ENCODE peak calls at places on chromosomes 13 and 19, in five cellular contexts. U is CD8-positive, alpha-beta T cell; Q is astrocyte of the spinal cord; G is brain microvascular endothelial cell; B is heart left ventricle. L is an unnamed sample.

GRCh38 chr13:99237981-99238662 is 20.1 kb downstream of the GPR18 start:
- DNase-seq in U (no peak), Q (no peak), G (no peak), B (no peak), L (no peak)

GRCh38 chr13:60645552-60646138 is 248.6 kb downstream of the TDRD3 start:
- DNase-seq in U (no peak), Q (no peak), G (no peak), B (no peak), L (no peak)

GRCh38 chr19:55738302-55738701 is at the start of gene NLRP9:
- DNase-seq in U (no peak), Q (no peak), G (no peak), B (no peak), L (no peak)

GRCh38 chr13:113759525-113760137 is 605 bp downstream of the TMEM255B start:
- DNase-seq in U (no peak), Q (peak), G (no peak), B (peak), L (peak)

GRCh38 chr19:56566904-56567273 is 379 bp upstream of the ZNF470 start:
- DNase-seq in U (peak), Q (no peak), G (peak), B (peak), L (peak)

GRCh38 chr13:41040584-41041334 is 20.6 kb upstream of the WBP4 start:
- DNase-seq in U (no peak), Q (no peak), G (no peak), B (no peak), L (no peak)

GRCh38 chr13:90717451-90717936 is 630.0 kb upstream of the MIR17HG start:
- DNase-seq in U (no peak), Q (peak), G (peak), B (no peak), L (no peak)

GRCh38 chr19:55014714-55015113 is 23.4 kb downstream of the GP6 start:
- DNase-seq in U (no peak), Q (no peak), G (no peak), B (peak), L (no peak)

GRCh38 chr13:110869231-110869804 is 45.6 kb downstream of the ANKRD10 start:
- DNase-seq in U (no peak), Q (no peak), G (no peak), B (peak), L (no peak)

GRCh38 chr19:13441810-13442512 is 64.3 kb downstream of the CACNA1A start:
- DNase-seq in U (peak), Q (peak), G (peak), B (peak), L (no peak)

GRCh38 chr19:37007587-37008220 is 70.5 kb upstream of the ZNF420 start:
- DNase-seq in U (peak), Q (peak), G (peak), B (peak), L (no peak)

GRCh38 chr13:99150575-99151370 is 49.9 kb upstream of the UBAC2 start:
- DNase-seq in U (no peak), Q (peak), G (peak), B (no peak), L (no peak)

GRCh38 chr13:71751074-71751473 is 115.9 kb downstream of the DACH1 start:
- DNase-seq in U (no peak), Q (no peak), G (no peak), B (no peak), L (no peak)

GRCh38 chr13:30743319-30744055 is 8.1 kb downstream of the ALOX5AP start:
- DNase-seq in U (no peak), Q (peak), G (peak), B (no peak), L (no peak)

GRCh38 chr13:37473035-37473434 is 125.5 kb downstream of the POSTN start:
- DNase-seq in U (no peak), Q (no peak), G (no peak), B (no peak), L (no peak)

GRCh38 chr13:97243915-97244820 is 22.0 kb downstream of the MBNL2 start:
- DNase-seq in U (no peak), Q (no peak), G (no peak), B (no peak), L (no peak)

GRCh38 chr13:97339019-97339988 is 94.7 kb upstream of the RAP2A start:
- DNase-seq in U (no peak), Q (peak), G (peak), B (peak), L (no peak)

GRCh38 chr13:38348890-38349289 is 761 bp upstream of the UFM1 start:
- DNase-seq in U (no peak), Q (peak), G (peak), B (no peak), L (no peak)

GRCh38 chr19:51514866-51515481 is 13.4 kb upstream of the SIGLEC12 start:
- DNase-seq in U (no peak), Q (peak), G (peak), B (no peak), L (no peak)

GRCh38 chr19:57338798-57339378 is 12.2 kb upstream of the ZNF304 start:
- DNase-seq in U (no peak), Q (no peak), G (peak), B (peak), L (no peak)

GRCh38 chr13:24267283-24267682 is 42.1 kb upstream of the C1QTNF9 start:
- DNase-seq in U (no peak), Q (peak), G (no peak), B (no peak), L (no peak)

GRCh38 chr19:2607712-2608601 is 94.5 kb downstream of the GNG7 start:
- DNase-seq in U (peak), Q (no peak), G (no peak), B (no peak), L (no peak)

GRCh38 chr13:79194272-79194671 is 211.8 kb downstream of the RBM26 start:
- DNase-seq in U (peak), Q (no peak), G (no peak), B (no peak), L (no peak)

GRCh38 chr19:22595918-22596341 is 38.2 kb upstream of the ZNF492 start:
- DNase-seq in U (no peak), Q (no peak), G (no peak), B (peak), L (no peak)

GRCh38 chr13:109274188-109274821 is 512.1 kb downstream of the IRS2 start:
- DNase-seq in U (no peak), Q (peak), G (peak), B (no peak), L (no peak)

GRCh38 chr19:15640904-15641597 is 354 bp downstream of the CYP4F3 start:
- DNase-seq in U (no peak), Q (no peak), G (no peak), B (no peak), L (no peak)

GRCh38 chr13:101116381-101116780 is 299.9 kb downstream of the NALCN start:
- DNase-seq in U (no peak), Q (no peak), G (no peak), B (no peak), L (no peak)

GRCh38 chr13:74977498-74977897 is 504.5 kb downstream of the TBC1D4 start:
- DNase-seq in U (no peak), Q (no peak), G (no peak), B (no peak), L (no peak)

GRCh38 chr19:57903298-57904174 is 12.9 kb downstream of the ZNF417 start:
- DNase-seq in U (no peak), Q (peak), G (no peak), B (no peak), L (no peak)

GRCh38 chr13:93776936-93777335 is 550.3 kb downstream of the GPC6 start:
- DNase-seq in U (no peak), Q (peak), G (peak), B (no peak), L (no peak)

GRCh38 chr19:49997709-49998108 is 27.5 kb downstream of the VRK3 start:
- DNase-seq in U (no peak), Q (no peak), G (peak), B (no peak), L (peak)

GRCh38 chr19:6674868-6675305 is 4.9 kb upstream of the TNFSF14 start:
- DNase-seq in U (peak), Q (peak), G (peak), B (peak), L (no peak)

GRCh38 chr19:31099470-31100190 is 249.6 kb downstream of the TSHZ3 start:
- DNase-seq in U (no peak), Q (no peak), G (no peak), B (no peak), L (no peak)

GRCh38 chr13:40170982-40171381 is 495.5 kb downstream of the FOXO1 start:
- DNase-seq in U (no peak), Q (no peak), G (no peak), B (no peak), L (no peak)

GRCh38 chr19:6528544-6529121 is 2.2 kb upstream of the TNFSF9 start:
- DNase-seq in U (no peak), Q (no peak), G (no peak), B (peak), L (no peak)

GRCh38 chr19:48963371-48964204 is 1.5 kb upstream of the FTL start:
- DNase-seq in U (peak), Q (peak), G (no peak), B (peak), L (peak)

GRCh38 chr19:2494084-2494446 is 18.1 kb downstream of the GADD45B start:
- DNase-seq in U (no peak), Q (peak), G (peak), B (no peak), L (no peak)

GRCh38 chr13:49789961-49790360 is 2.5 kb downstream of the KPNA3 start:
- DNase-seq in U (no peak), Q (no peak), G (no peak), B (no peak), L (no peak)
- H3K4me3 ChIP-seq in U (no peak), Q (no peak), G (no peak), B (no peak), L (no peak)

GRCh38 chr13:35475960-35476943 is at the start of gene MAB21L1:
- DNase-seq in U (no peak), Q (peak), G (peak), B (no peak), L (peak)

GRCh38 chr13:35481777-35482176 is 5.3 kb upstream of the MAB21L1 start:
- DNase-seq in U (no peak), Q (no peak), G (no peak), B (no peak), L (no peak)

GRCh38 chr13:35479691-35480090 is 3.2 kb upstream of the MAB21L1 start:
- DNase-seq in U (no peak), Q (no peak), G (no peak), B (no peak), L (no peak)

GRCh38 chr13:35478384-35479222 is 2.1 kb upstream of the MAB21L1 start:
- DNase-seq in U (no peak), Q (no peak), G (no peak), B (no peak), L (peak)

GRCh38 chr13:35479223-35479536 is 2.7 kb upstream of the MAB21L1 start:
- DNase-seq in U (no peak), Q (no peak), G (no peak), B (no peak), L (peak)
- H3K4me3 ChIP-seq in U (no peak), Q (no peak), G (no peak), B (no peak), L (peak)

DNA sequence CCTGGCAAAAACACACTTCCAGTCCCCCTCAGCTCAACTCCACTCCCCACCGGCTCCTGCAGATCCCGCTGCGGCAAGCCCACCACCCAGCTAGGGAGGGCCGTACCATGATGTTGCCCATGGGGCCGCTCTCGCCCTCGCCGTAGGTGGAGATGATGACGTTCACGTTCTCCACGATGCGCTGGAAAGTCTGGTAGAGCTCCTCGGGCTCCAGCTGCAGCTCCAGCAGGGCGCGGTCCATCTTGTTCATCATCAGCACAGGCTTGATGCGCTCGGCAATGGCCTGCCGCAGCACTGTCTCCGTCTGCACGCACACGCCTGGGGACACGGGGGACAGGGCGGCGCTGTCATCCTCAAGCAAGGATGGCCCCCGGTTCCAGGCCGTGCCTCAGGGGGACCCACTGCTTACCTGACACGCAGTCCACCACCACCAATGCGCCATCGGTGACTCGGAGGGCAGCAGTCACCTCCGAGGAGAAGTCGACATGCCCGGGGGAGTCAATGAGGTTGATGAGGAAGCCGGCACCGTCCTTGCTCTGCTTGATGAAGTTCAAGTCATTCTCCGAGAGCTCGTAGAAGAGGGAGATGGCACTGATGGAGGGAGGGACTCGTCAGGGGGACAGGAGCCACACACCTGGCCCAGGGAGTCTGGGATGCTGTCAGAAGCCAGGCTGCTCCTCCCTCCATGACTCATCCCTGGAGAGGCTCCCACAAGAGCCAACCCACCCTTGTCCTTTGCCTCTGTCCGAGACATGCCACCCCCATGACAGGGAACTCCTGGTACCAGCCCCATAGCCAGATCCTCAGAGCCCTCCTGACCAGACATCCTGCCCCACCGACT is 2.3 kb downstream of the EEF2 start:
- DNase-seq in U (no peak), Q (peak), G (no peak), B (peak), L (no peak)
- H3K4me3 ChIP-seq in U (no peak), Q (peak), G (peak), B (no peak), L (no peak)

GRCh38 chr19:46815833-46816627 is 27.6 kb upstream of the SLC1A5 start:
- DNase-seq in U (no peak), Q (no peak), G (no peak), B (no peak), L (peak)
- H3K4me3 ChIP-seq in U (no peak), Q (no peak), G (no peak), B (no peak), L (no peak)

DNA sequence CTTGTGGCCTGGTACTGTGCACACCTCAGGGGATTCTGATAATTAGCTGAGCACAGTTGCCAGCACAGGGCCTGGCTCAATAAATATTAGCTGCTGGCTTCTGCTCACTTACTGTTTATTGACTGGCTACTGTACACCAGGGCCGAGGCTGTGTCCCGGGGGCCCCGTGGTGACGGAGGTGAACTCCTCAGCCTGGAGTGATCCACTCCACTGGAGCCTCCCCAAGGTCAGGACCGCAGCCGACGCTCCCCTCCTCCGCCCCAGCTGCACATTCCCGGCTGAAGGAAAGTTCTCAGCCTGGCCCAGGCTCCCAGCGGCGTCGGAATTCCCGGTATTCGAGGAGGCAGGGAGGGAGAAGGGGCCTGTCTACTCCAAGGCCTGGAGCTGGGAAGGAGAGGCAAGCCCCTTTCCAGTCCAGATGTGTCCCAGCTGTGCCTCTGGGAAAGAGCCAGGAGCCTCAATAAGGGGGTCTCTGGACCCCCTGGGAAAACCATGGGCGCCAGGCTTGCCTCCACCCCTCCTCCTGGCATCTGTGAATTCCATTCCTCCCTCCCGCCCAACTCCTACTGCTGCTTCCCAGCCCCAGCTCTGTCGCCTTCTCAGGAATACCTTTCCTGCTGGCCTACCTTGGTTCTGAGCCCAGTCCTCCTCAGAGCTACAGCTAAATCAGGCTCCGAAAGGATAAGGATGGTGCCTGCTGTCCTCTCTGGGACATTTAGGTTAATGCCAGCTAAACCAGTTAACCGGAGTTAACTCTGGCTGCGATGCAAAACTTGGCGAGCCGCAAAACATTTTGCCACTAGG is 7.2 kb downstream of the RPS16 start:
- DNase-seq in U (no peak), Q (peak), G (peak), B (peak), L (peak)
- H3K4me3 ChIP-seq in U (no peak), Q (no peak), G (no peak), B (no peak), L (no peak)

GRCh38 chr19:18479964-18480723 is 41.7 kb downstream of the ELL start:
- DNase-seq in U (no peak), Q (no peak), G (no peak), B (peak), L (peak)
- H3K4me3 ChIP-seq in U (no peak), Q (no peak), G (no peak), B (no peak), L (no peak)

GRCh38 chr13:28531195-28531955 is 36.4 kb upstream of the FLT1 start:
- DNase-seq in U (no peak), Q (no peak), G (peak), B (peak), L (no peak)
- H3K4me3 ChIP-seq in U (no peak), Q (peak), G (peak), B (peak), L (no peak)

GRCh38 chr19:35742121-35742724 is at the start of gene IGFLR1:
- DNase-seq in U (peak), Q (no peak), G (no peak), B (no peak), L (no peak)
- H3K4me3 ChIP-seq in U (peak), Q (no peak), G (no peak), B (peak), L (peak)